ENCODE peak calls at places on chromosomes 3 and 15, in seven cellular contexts. U is omental fat pad, N is fibroblast of the aortic adventitia, M is WTC11, S is fibroblast of villous mesenchyme, Z is stomach, F is HepG2. W is an unnamed sample.

GRCh38 chr3:16174389-16174788 is at the start of gene GALNT15:
- DNase-seq in U (peak; percentile 62), N (peak; percentile 98), M (no peak), S (peak; percentile 99), Z (peak; percentile 69), F (no peak), W (peak; percentile 18)

GRCh38 chr3:104521606-104522336 is 844.9 kb upstream of the ALCAM start:
- DNase-seq in U (no peak), N (no peak), M (no peak), S (no peak), Z (no peak), F (no peak), W (no peak)

GRCh38 chr15:63329567-63330350 is 51.9 kb downstream of the CA12 start:
- DNase-seq in U (no peak), N (no peak), M (no peak), S (no peak), Z (no peak), F (no peak), W (no peak)

GRCh38 chr3:131192701-131193100 is 166.0 kb downstream of the NEK11 start:
- DNase-seq in U (no peak), N (no peak), M (no peak), S (no peak), Z (no peak), F (no peak), W (no peak)

GRCh38 chr3:101379695-101380376 is 59.5 kb upstream of the IMPG2 start:
- DNase-seq in U (no peak), N (no peak), M (no peak), S (peak; percentile 8), Z (no peak), F (no peak), W (no peak)

GRCh38 chr3:179871782-179872181 is 165.0 kb downstream of the PEX5L start:
- DNase-seq in U (no peak), N (no peak), M (no peak), S (no peak), Z (no peak), F (no peak), W (no peak)

GRCh38 chr15:101201411-101202174 is 50.3 kb downstream of the CHSY1 start:
- DNase-seq in U (peak; percentile 44), N (peak; percentile 99), M (peak; percentile 81), S (peak; percentile 98), Z (peak; percentile 54), F (no peak), W (peak; percentile 76)

GRCh38 chr3:42660898-42661297 is 7.4 kb downstream of the ZBTB47 start:
- DNase-seq in U (no peak), N (no peak), M (no peak), S (no peak), Z (no peak), F (peak; percentile 61), W (no peak)

GRCh38 chr3:31248619-31248992 is 284.1 kb upstream of the STT3B start:
- DNase-seq in U (no peak), N (no peak), M (no peak), S (no peak), Z (no peak), F (no peak), W (no peak)

GRCh38 chr3:135071483-135071882 is 276.4 kb downstream of the EPHB1 start:
- DNase-seq in U (no peak), N (no peak), M (no peak), S (no peak), Z (no peak), F (no peak), W (no peak)

GRCh38 chr3:72748659-72749058 is 99.6 kb downstream of the SHQ1 start:
- DNase-seq in U (no peak), N (no peak), M (no peak), S (peak; percentile 82), Z (no peak), F (no peak), W (no peak)

GRCh38 chr3:185823280-185824044 is 1.4 kb downstream of the IGF2BP2 start:
- DNase-seq in U (no peak), N (no peak), M (peak; percentile 51), S (peak; percentile 62), Z (peak; percentile 59), F (no peak), W (peak; percentile 70)

GRCh38 chr15:74867562-74868458 is 5.4 kb downstream of the SCAMP2 start:
- DNase-seq in U (no peak), N (no peak), M (no peak), S (no peak), Z (peak; percentile 52), F (no peak), W (no peak)

GRCh38 chr3:58180940-58181587 is 29.7 kb downstream of the DNASE1L3 start:
- DNase-seq in U (no peak), N (no peak), M (no peak), S (no peak), Z (no peak), F (peak; percentile 88), W (no peak)

GRCh38 chr3:17894434-17895060 is 152.1 kb upstream of the TBC1D5 start:
- DNase-seq in U (no peak), N (peak; percentile 78), M (peak; percentile 75), S (peak; percentile 49), Z (peak; percentile 36), F (peak; percentile 5), W (peak; percentile 51)

GRCh38 chr15:66461917-66462316 is 35.6 kb downstream of the SNAPC5 start:
- DNase-seq in U (no peak), N (no peak), M (no peak), S (peak; percentile 80), Z (no peak), F (no peak), W (no peak)

GRCh38 chr3:123155471-123156011 is 46.2 kb upstream of the SEC22A start:
- DNase-seq in U (no peak), N (no peak), M (no peak), S (no peak), Z (peak; percentile 89), F (no peak), W (peak; percentile 43)

GRCh38 chr3:64109438-64109837 is 86.1 kb upstream of the PSMD6 start:
- DNase-seq in U (no peak), N (no peak), M (no peak), S (no peak), Z (no peak), F (peak; percentile 89), W (peak; percentile 29)

GRCh38 chr3:128698211-128699011 is 27.6 kb upstream of the RAB7A start:
- DNase-seq in U (no peak), N (peak; percentile 10), M (peak; percentile 57), S (peak; percentile 25), Z (peak; percentile 51), F (no peak), W (peak; percentile 54)

GRCh38 chr15:63365004-63365555 is 16.6 kb downstream of the CA12 start:
- DNase-seq in U (no peak), N (no peak), M (no peak), S (no peak), Z (peak; percentile 48), F (no peak), W (no peak)

GRCh38 chr3:115071122-115071521 is 76.0 kb downstream of the ZBTB20 start:
- DNase-seq in U (no peak), N (peak; percentile 27), M (no peak), S (no peak), Z (no peak), F (no peak), W (no peak)

GRCh38 chr15:40847225-40847961 is 3.5 kb downstream of the SPINT1 start:
- DNase-seq in U (no peak), N (no peak), M (no peak), S (peak; percentile 11), Z (peak; percentile 84), F (peak; percentile 72), W (peak; percentile 69)

DNA sequence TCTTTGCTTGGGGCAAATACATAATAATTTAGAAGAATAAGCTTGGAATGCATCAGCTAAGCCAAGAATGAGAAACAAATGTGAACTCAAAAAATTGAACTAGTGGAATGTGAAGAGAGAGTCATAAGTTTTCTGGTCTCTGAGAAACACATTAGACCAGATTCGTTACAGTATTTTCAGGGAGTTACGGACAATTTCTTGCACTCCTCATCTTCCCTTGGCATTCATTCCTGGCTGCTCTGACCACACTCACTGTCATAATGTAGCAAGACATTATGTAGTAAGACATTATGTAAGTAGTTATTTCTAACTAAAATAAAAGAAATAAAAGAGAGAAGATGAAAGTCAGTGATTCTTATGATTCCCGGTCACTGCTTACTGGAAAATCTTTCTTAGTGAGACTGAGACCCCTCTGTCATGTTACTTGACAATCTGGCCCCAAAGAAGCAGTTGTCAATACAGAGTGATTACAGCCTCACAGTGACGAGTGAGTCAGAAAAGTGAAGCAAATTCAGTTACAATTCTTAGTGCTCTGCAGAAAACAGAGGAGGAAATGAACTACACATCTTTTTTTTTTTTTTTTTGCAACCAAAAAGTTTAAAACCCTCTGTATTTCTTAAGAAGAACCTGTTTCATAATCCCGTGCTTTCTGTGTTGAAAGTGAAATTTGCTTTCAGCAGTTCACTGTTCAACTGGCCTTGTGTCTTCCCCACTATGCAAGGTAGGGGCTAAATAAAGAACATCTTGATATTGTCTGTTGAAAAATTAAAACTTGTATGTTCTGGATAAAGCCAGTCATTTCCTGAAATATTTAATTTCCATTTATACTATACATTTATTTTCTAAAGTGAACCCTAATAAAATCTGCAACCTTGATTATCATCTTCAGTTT is 1.7 kb downstream of the AQP9 start:
- DNase-seq in U (no peak), N (peak; percentile 79), M (no peak), S (peak; percentile 18), Z (no peak), F (no peak), W (no peak)
- TF ChIP-seq CTCF in U (no peak), N (no peak), M (no peak), S (no peak), Z (no peak), F (no peak), W (no peak)

DNA sequence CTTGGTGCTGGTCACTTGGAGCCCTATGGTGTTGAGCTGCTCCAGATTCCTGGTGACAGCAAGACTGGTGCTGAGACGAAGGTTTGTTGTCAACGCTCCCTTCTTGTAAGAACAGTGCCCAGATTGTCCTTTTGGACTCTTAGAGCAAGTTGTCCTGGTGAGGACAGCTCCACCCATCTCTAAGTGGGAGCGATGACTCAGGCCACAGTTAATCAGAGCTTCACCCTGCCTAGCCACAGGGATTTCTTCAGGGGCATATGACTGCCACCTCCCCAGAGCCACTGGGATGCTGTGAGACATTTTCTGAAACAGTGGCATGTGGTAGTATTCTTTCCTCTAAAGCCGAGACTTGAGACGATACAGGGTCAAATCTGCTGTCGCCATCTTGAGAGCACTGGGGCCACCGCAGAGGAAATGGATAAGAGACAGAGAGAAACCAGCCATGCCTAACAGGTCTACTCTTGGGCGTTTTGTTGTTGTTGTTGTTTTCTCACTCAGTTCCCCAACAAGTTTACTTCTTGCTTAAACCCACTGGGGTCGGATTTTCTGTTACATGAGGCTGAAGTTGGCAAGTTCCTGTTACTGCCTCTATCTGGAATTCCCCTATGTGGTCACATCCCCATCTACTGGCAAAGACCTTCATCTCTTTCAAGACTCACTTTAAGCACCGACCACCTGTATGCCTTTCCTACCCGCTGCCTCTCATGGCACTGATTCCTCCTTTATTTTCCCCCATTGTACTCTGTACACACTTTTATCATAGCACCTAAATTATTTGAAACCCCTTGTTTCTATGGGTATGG is 16.0 kb upstream of the PCOLCE2 start:
- DNase-seq in U (no peak), N (peak; percentile 48), M (peak; percentile 14), S (peak; percentile 15), Z (peak; percentile 31), F (peak; percentile 15), W (no peak)
- TF ChIP-seq CTCF in U (no peak), N (no peak), M (no peak), S (no peak), Z (no peak), F (peak; percentile 64), W (no peak)

GRCh38 chr3:155356594-155357370 is 63.3 kb upstream of the STRIT1 start:
- DNase-seq in U (no peak), N (no peak), M (peak; percentile 52), S (no peak), Z (no peak), F (peak; percentile 33), W (peak; percentile 4)
- TF ChIP-seq CTCF in U (no peak), N (no peak), M (no peak), S (peak; percentile 34), Z (no peak), F (peak; percentile 60), W (no peak)

GRCh38 chr3:161096771-161097367 is 8.3 kb downstream of the B3GALNT1 start:
- DNase-seq in U (no peak), N (no peak), M (peak; percentile 36), S (peak; percentile 15), Z (peak; percentile 34), F (peak; percentile 38), W (no peak)
- TF ChIP-seq CTCF in U (no peak), N (peak; percentile 14), M (peak; percentile 22), S (peak; percentile 37), Z (peak; percentile 33), F (peak; percentile 61), W (no peak)